ENCODE peak calls at places on chromosomes 12 and 14, in six cellular contexts. K is kidney, A is PC-9, T is right atrium auricular region, Q is adipocyte, C is AG08396. V is an unnamed sample.

GRCh38 chr12:117850048-117850447 is 118.7 kb downstream of the KSR2 start:
- DNase-seq in K (no peak), A (peak), T (no peak), Q (peak), C (peak), V (no peak)

GRCh38 chr12:2498961-2499500 is 295.7 kb upstream of the FKBP4 start:
- DNase-seq in K (peak), A (no peak), T (no peak), Q (no peak), C (no peak), V (no peak)

GRCh38 chr12:65953621-65954020 is 129.3 kb downstream of the HMGA2 start:
- DNase-seq in K (no peak), A (no peak), T (no peak), Q (peak), C (no peak), V (no peak)

GRCh38 chr12:47768323-47768811 is 4.7 kb upstream of the SLC48A1 start:
- DNase-seq in K (no peak), A (peak), T (no peak), Q (no peak), C (peak), V (no peak)

GRCh38 chr14:61476737-61477410 is 155.5 kb downstream of the PRKCH start:
- DNase-seq in K (no peak), A (no peak), T (peak), Q (peak), C (peak), V (peak)

GRCh38 chr14:35401853-35402252 is 2.7 kb downstream of the NFKBIA start:
- DNase-seq in K (peak), A (no peak), T (no peak), Q (no peak), C (no peak), V (no peak)

GRCh38 chr12:85007836-85008235 is 28.2 kb downstream of the TSPAN19 start:
- DNase-seq in K (no peak), A (no peak), T (no peak), Q (peak), C (no peak), V (no peak)

GRCh38 chr12:24557738-24558137 is 391.2 kb downstream of the BCAT1 start:
- DNase-seq in K (no peak), A (no peak), T (no peak), Q (no peak), C (no peak), V (no peak)

GRCh38 chr12:5660271-5660670 is 228.4 kb downstream of the NTF3 start:
- DNase-seq in K (no peak), A (no peak), T (no peak), Q (no peak), C (no peak), V (no peak)

GRCh38 chr14:39988939-39989338 is 556.7 kb upstream of the FBXO33 start:
- DNase-seq in K (no peak), A (no peak), T (no peak), Q (peak), C (no peak), V (no peak)

GRCh38 chr12:67624355-67624754 is 24.2 kb upstream of the DYRK2 start:
- DNase-seq in K (no peak), A (no peak), T (no peak), Q (no peak), C (no peak), V (no peak)

GRCh38 chr12:122155705-122156104 is 18.3 kb downstream of the IL31 start:
- DNase-seq in K (no peak), A (no peak), T (no peak), Q (no peak), C (no peak), V (no peak)

V was measured in lower leg skin.